ENCODE peak calls at places on chromosomes 11 and 22, in seven cellular contexts. D is stomach, B is IMR-90, Z is Peyer's patch, I is sigmoid colon, R is heart left ventricle, Q is transverse colon. G is an unnamed sample. For H3K4me1, the result is how much of the 10 kb centered on the place peaks cover.

GRCh38 chr11:88338223-88338661 is 706 bp upstream of the CTSC start:
- DNase-seq in Z (no peak), Q (peak), B (peak), I (peak), D (peak), R (peak), G (peak)

GRCh38 chr22:19646383-19646782 is 67.9 kb upstream of the SEPTIN5 start:
- DNase-seq in I (no peak), B (no peak), D (no peak), R (no peak), Q (no peak), Z (no peak), G (no peak)

GRCh38 chr11:103035656-103036434 is 56.1 kb downstream of the DCUN1D5 start:
- DNase-seq in I (no peak), R (peak), Z (no peak), Q (no peak), B (peak), D (no peak), G (no peak)

GRCh38 chr11:76832365-76832764 is 28.4 kb upstream of the ACER3 start:
- DNase-seq in R (no peak), I (no peak), B (no peak), D (no peak), Z (no peak), Q (no peak), G (no peak)

GRCh38 chr11:2200957-2201519 is 29.4 kb upstream of the TH start:
- DNase-seq in B (no peak), Z (no peak), R (no peak), Q (no peak), I (no peak), D (no peak), G (no peak)

GRCh38 chr11:67670316-67671210 is 3.9 kb downstream of the ALDH3B2 start:
- DNase-seq in B (no peak), Q (no peak), Z (no peak), I (no peak), R (no peak), D (no peak), G (no peak)

GRCh38 chr11:35335226-35335625 is 84.1 kb downstream of the SLC1A2 start:
- DNase-seq in D (no peak), B (no peak), Z (no peak), R (no peak), I (no peak), Q (no peak), G (no peak)

GRCh38 chr11:86592047-86592564 is 80.3 kb downstream of the ME3 start:
- DNase-seq in I (no peak), Q (no peak), Z (no peak), R (no peak), D (no peak), B (peak), G (no peak)

GRCh38 chr11:7348432-7349298 is 97.0 kb downstream of the SYT9 start:
- DNase-seq in Q (no peak), Z (no peak), D (no peak), B (no peak), R (no peak), I (no peak), G (no peak)

GRCh38 chr11:6263664-6264063 is 4.0 kb downstream of the CCKBR start:
- DNase-seq in I (no peak), R (no peak), Z (no peak), B (no peak), Q (no peak), D (no peak), G (no peak)

GRCh38 chr22:48722661-48723060 is 1105.0 kb downstream of the BRD1 start:
- DNase-seq in Q (no peak), I (peak), D (no peak), R (no peak), B (no peak), Z (no peak), G (no peak)

GRCh38 chr11:32309541-32310217 is 125.7 kb downstream of the WT1 start:
- DNase-seq in Q (no peak), Z (no peak), D (no peak), R (no peak), I (no peak), B (no peak), G (no peak)

GRCh38 chr11:129298990-129299389 is 76.7 kb upstream of the BARX2 start:
- DNase-seq in B (no peak), Q (no peak), Z (no peak), R (no peak), D (no peak), I (no peak), G (no peak)

GRCh38 chr11:61091373-61092279 is 10.7 kb upstream of the CD5 start:
- DNase-seq in R (no peak), Z (no peak), I (no peak), B (peak), D (no peak), Q (no peak), G (no peak)

GRCh38 chr11:48017105-48017874 is 36.9 kb downstream of the PTPRJ start:
- DNase-seq in I (no peak), R (no peak), B (no peak), Q (no peak), Z (no peak), D (no peak), G (no peak)

GRCh38 chr11:72736452-72737069 is 15.6 kb downstream of the ARAP1 start:
- DNase-seq in R (peak), Q (no peak), D (no peak), I (peak), Z (no peak), B (peak), G (no peak)

GRCh38 chr22:38706101-38706884 is 549 bp downstream of the GTPBP1 start:
- DNase-seq in Q (peak), Z (peak), B (peak), R (peak), I (peak), D (peak), G (peak)

GRCh38 chr11:121328967-121329653 is 36.5 kb downstream of the SC5D start:
- DNase-seq in Q (no peak), D (no peak), I (no peak), R (no peak), Z (no peak), B (no peak), G (no peak)

GRCh38 chr11:67535577-67535976 is 12.3 kb upstream of the CABP2 start:
- DNase-seq in Q (no peak), R (no peak), I (no peak), D (no peak), Z (no peak), B (no peak), G (no peak)

GRCh38 chr11:34146866-34147265 is 41.4 kb downstream of the NAT10 start:
- DNase-seq in Z (no peak), D (no peak), Q (no peak), B (no peak), R (no peak), I (no peak), G (no peak)

GRCh38 chr11:69066122-69067112 is 17.7 kb downstream of the TPCN2 start:
- DNase-seq in B (no peak), Q (no peak), R (no peak), I (no peak), D (no peak), Z (no peak), G (no peak)
- TF ChIP-seq CTCF in B (no peak), Q (no peak), R (no peak), I (no peak), D (no peak), Z (no peak), G (no peak)

GRCh38 chr11:126153999-126154398 is 57.5 kb downstream of the RPUSD4 start:
- DNase-seq in Z (peak), I (peak), R (no peak), D (no peak), Q (no peak), B (peak), G (no peak)
- TF ChIP-seq POLR2A in Z (no peak), I (no peak), R (no peak), D (no peak), Q (no peak), B (no peak), G (no peak)

GRCh38 chr11:330307-330693 is 9.6 kb upstream of the IFITM3 start:
- DNase-seq in D (no peak), I (peak), Z (no peak), B (no peak), Q (no peak), R (no peak), G (peak)

GRCh38 chr11:329886-330253 is 9.2 kb upstream of the IFITM3 start:
- DNase-seq in R (no peak), Q (no peak), B (no peak), I (peak), D (no peak), Z (no peak), G (no peak)

GRCh38 chr11:332651-333480 is 12.2 kb upstream of the IFITM3 start:
- DNase-seq in R (no peak), D (no peak), Z (no peak), B (no peak), I (peak), Q (no peak), G (peak)

GRCh38 chr11:331332-332060 is 10.8 kb upstream of the IFITM3 start:
- DNase-seq in R (no peak), Q (no peak), Z (no peak), D (no peak), B (no peak), I (peak), G (no peak)

DNA sequence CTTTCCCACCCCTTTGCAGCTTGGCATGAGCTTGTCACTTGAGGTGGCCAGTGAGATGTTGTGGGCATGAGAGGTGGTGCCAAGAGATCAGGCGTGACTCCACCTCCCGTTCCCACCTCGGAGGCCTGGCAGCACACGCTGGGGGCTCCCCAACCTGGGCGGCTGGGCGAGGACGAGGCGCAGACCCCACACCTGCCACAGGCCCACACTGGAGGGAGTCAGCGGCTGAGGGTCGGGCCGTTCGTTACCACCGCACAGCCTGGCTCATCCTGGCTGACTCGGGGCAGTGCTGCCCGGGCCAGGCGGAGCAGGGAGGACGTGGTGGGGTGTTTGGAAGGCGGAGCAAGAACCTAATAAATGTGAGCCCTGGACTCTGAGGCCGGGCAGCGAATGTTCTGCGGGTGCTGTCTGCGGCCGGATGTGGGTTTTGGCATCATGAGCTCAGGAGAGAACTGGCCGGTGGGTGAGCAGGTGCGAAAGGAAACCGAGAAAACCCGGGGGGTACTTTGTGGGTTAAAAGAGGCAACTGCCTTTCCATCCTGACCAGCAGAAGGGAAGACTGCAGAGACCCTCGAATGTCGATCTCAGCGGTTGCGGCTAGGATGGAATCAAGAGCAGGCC is 10.1 kb upstream of the IFITM3 start:
- DNase-seq in R (no peak), B (no peak), I (peak), Z (no peak), Q (peak), D (peak), G (no peak)
- H3K4me1 ChIP-seq in R (under half), B (under half), I (under half), Z (under half), Q (under half), D (under half), G (under half)

GRCh38 chr11:119726585-119727522 is 2.1 kb downstream of the NECTIN1 start:
- DNase-seq in D (no peak), B (no peak), R (no peak), Z (no peak), Q (no peak), I (no peak), G (no peak)

GRCh38 chr11:119728651-119729580 is at the start of gene NECTIN1:
- DNase-seq in R (peak), B (peak), D (peak), Q (peak), Z (peak), I (peak), G (peak)

GRCh38 chr11:119728226-119728626 is 774 bp downstream of the NECTIN1 start:
- DNase-seq in R (no peak), Z (no peak), B (no peak), I (no peak), D (no peak), Q (peak), G (peak)

GRCh38 chr11:119726150-119726553 is 2.8 kb downstream of the NECTIN1 start:
- DNase-seq in I (no peak), Z (no peak), B (no peak), D (no peak), R (no peak), Q (no peak), G (no peak)

GRCh38 chr11:119727523-119728081 is 1.4 kb downstream of the NECTIN1 start:
- DNase-seq in I (no peak), B (no peak), Z (peak), Q (peak), D (peak), R (no peak), G (peak)
- TF ChIP-seq CTCF in I (no peak), B (peak), Z (no peak), Q (no peak), D (no peak), R (peak), G (no peak)

GRCh38 chr11:62595124-62595523 is 3.8 kb upstream of the TUT1 start:
- DNase-seq in B (no peak), Z (no peak), I (no peak), R (no peak), D (no peak), Q (no peak), G (no peak)

GRCh38 chr11:62591448-62592215 is at the start of gene TUT1:
- DNase-seq in D (peak), Z (peak), Q (peak), R (peak), B (peak), I (peak), G (peak)

GRCh38 chr11:62592989-62593421 is 1.7 kb upstream of the TUT1 start:
- DNase-seq in R (no peak), Z (no peak), B (no peak), Q (no peak), D (no peak), I (no peak), G (no peak)

GRCh38 chr11:62593434-62594044 is 2.2 kb upstream of the TUT1 start:
- DNase-seq in D (peak), Q (peak), R (peak), Z (peak), I (peak), B (peak), G (peak)

GRCh38 chr11:62592216-62592815 is 993 bp upstream of the TUT1 start:
- DNase-seq in Z (no peak), R (no peak), B (no peak), I (no peak), D (no peak), Q (no peak), G (no peak)
- TF ChIP-seq POLR2A in Z (no peak), R (no peak), B (no peak), I (no peak), D (no peak), Q (no peak), G (no peak)

GRCh38 chr11:92393218-92393617 is 168.6 kb downstream of the FAT3 start:
- DNase-seq in I (no peak), R (no peak), Z (no peak), B (no peak), Q (no peak), D (no peak), G (no peak)
- H3K4me1 ChIP-seq in I (under half), R (under half), Z (under half), B (under half), Q (under half), D (under half), G (under half)

GRCh38 chr22:36334838-36335603 is 52.7 kb downstream of the MYH9 start:
- DNase-seq in I (peak), Q (no peak), Z (no peak), R (no peak), D (no peak), B (peak), G (no peak)

GRCh38 chr22:36332623-36333331 is 55.0 kb downstream of the MYH9 start:
- DNase-seq in D (peak), I (no peak), Z (no peak), R (no peak), Q (peak), B (peak), G (no peak)

GRCh38 chr22:36335621-36336020 is 52.1 kb downstream of the MYH9 start:
- DNase-seq in R (no peak), B (no peak), I (no peak), Q (no peak), D (no peak), Z (no peak), G (no peak)

GRCh38 chr22:36333632-36334031 is 54.1 kb downstream of the MYH9 start:
- DNase-seq in I (no peak), R (no peak), D (peak), B (no peak), Q (no peak), Z (no peak), G (no peak)

GRCh38 chr22:36334081-36334831 is 53.5 kb downstream of the MYH9 start:
- DNase-seq in B (no peak), I (peak), Z (no peak), Q (peak), R (no peak), D (no peak), G (no peak)
- TF ChIP-seq CTCF in B (no peak), I (no peak), Z (no peak), Q (no peak), R (peak), D (no peak), G (no peak)

GRCh38 chr11:8839957-8840945 is 70.7 kb upstream of the AKIP1 start:
- DNase-seq in B (peak), R (peak), D (peak), Z (no peak), I (peak), Q (peak), G (no peak)
- TF ChIP-seq POLR2A in B (no peak), R (no peak), D (no peak), Z (no peak), I (no peak), Q (no peak), G (no peak)